ENCODE peak calls at places on chromosomes 1 and 21, in six cellular contexts. G is GM12878, T is transverse colon, W is A549, Q is suprapubic skin, P is sigmoid colon. X is an unnamed sample.

GRCh38 chr21:25638634-25639166 is 358 bp upstream of the JAM2 start:
- DNase-seq in T (no peak), Q (no peak), W (no peak), P (no peak), G (peak; percentile 17), X (no peak)

GRCh38 chr1:31371560-31371959 is 1.3 kb downstream of the FABP3 start:
- DNase-seq in Q (no peak), W (no peak), P (no peak), T (no peak), G (no peak), X (no peak)

GRCh38 chr1:231940721-231941120 is 314.1 kb downstream of the DISC1 start:
- DNase-seq in T (no peak), P (no peak), G (no peak), W (no peak), Q (no peak), X (no peak)

GRCh38 chr1:222048030-222048632 is 306.2 kb upstream of the DUSP10 start:
- DNase-seq in T (no peak), P (no peak), Q (no peak), G (peak; percentile 54), W (no peak), X (no peak)

GRCh38 chr1:155176544-155177071 is 3.0 kb downstream of the TRIM46 start:
- DNase-seq in G (no peak), P (peak; percentile 91), Q (peak; percentile 91), T (peak; percentile 93), W (peak; percentile 97), X (no peak)

GRCh38 chr1:202405928-202406327 is 57.4 kb downstream of the PPP1R12B start:
- DNase-seq in W (no peak), Q (no peak), P (no peak), G (no peak), T (no peak), X (no peak)

GRCh38 chr21:34941162-34941561 is 107.9 kb downstream of the RUNX1 start:
- DNase-seq in Q (no peak), G (no peak), T (no peak), W (no peak), P (no peak), X (no peak)

GRCh38 chr1:179955318-179955638 is 668 bp downstream of the CEP350 start:
- DNase-seq in P (no peak), W (peak; percentile 3), G (no peak), Q (no peak), T (no peak), X (no peak)

GRCh38 chr1:152761609-152762213 is 3.9 kb downstream of the KPRP start:
- DNase-seq in Q (no peak), P (no peak), G (no peak), T (no peak), W (no peak), X (no peak)

GRCh38 chr1:212167098-212167497 is 118.1 kb upstream of the PPP2R5A start:
- DNase-seq in T (no peak), P (peak; percentile 65), G (no peak), Q (no peak), W (no peak), X (no peak)

GRCh38 chr1:35475356-35475755 is 81.8 kb downstream of the KIAA0319L start:
- DNase-seq in W (no peak), G (no peak), Q (no peak), T (no peak), P (no peak), X (no peak)

GRCh38 chr1:35476099-35476674 is 81.0 kb downstream of the KIAA0319L start:
- DNase-seq in Q (no peak), G (no peak), T (no peak), W (no peak), P (no peak), X (no peak)

GRCh38 chr1:35466120-35466519 is 91.1 kb downstream of the KIAA0319L start:
- DNase-seq in W (no peak), G (no peak), Q (no peak), P (no peak), T (no peak), X (no peak)

DNA sequence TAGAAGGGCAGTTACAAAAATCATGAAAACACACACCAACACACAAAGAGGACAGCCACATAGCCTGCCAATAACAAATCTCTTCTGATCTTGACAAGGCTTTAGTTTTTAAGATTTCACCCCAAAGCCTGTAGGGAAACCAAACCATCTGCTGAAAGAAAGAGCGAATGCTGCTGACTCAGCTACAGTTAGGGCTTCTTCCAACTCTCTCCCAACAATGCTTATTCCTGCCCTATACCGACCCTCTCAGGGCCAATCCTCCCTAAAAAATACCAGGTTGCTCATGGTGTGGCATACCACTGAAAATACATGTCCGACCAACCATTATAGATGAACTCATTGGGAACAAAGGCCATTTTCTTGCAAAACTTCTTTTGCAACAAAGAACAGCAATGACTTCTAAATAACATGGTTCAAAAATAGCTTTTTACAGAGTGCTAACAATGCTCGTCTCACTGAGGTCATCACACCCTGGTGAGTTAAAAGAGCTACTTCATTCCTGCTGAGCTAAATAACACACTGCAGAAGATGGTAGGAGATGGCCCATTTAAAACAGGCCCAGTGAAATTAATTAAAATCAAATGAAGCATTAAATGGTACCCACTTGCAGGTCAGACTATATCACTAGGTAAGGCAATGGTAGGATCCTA is 86.1 kb downstream of the KIAA0319L start:
- DNase-seq in G (no peak), Q (no peak), W (no peak), T (no peak), P (no peak), X (no peak)
- TF ChIP-seq EP300 in G (no peak), Q (no peak), W (no peak), T (no peak), P (no peak), X (no peak)

DNA sequence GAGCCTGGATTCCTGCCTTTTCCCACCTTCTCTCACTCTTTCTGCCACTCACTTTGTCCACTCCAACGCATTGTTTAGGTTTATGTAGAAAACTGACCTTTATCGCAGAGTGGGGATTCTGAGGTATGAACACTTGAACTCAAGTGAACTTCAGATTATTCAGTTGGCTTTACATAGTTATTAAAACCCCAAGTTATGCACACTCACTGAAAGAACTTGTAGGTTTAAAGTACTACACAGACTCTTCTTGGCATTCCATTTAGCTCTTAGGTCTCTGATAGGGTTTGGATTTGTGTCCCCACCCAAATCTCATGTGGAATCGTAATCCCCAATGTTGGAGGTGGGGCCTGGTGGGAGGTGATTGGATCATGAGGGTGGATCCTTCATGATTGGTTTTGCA is 39.9 kb downstream of the RTCA start:
- DNase-seq in G (no peak), W (no peak), T (no peak), Q (no peak), P (no peak), X (no peak)
- H3K27ac ChIP-seq in G (no peak overlapping the region), W (no peak overlapping the region), T (no peak overlapping the region), Q (no peak overlapping the region), P (no peak overlapping the region), X (no peak overlapping the region)

DNA sequence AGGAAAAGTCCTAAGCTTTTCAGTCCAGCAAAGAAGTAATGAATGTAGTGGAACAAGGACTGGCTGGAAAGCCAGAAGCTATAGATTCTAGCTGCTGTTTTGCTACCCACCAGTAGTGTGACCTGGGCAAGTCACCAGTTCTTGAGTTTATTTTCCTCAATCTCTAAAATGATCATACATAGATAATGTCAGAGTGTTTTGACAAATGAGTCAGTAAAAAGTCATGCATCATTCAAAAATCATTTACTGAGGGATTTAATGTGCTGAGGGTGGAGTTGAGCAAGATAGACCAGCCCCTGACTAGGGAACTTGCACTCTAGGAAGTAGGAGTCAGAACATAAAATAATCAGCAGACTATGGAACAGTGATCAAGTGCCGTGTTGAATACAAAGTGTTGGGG is 245.9 kb upstream of the JUN start:
- DNase-seq in T (no peak), P (no peak), W (no peak), G (no peak), Q (no peak), X (no peak)
- TF ChIP-seq EP300 in T (no peak), P (no peak), W (no peak), G (no peak), Q (no peak), X (no peak)

GRCh38 chr1:170885551-170885950 is 49.8 kb upstream of the MROH9 start:
- DNase-seq in Q (no peak), G (no peak), T (no peak), W (no peak), P (no peak), X (no peak)
- H3K27ac ChIP-seq in Q (no peak overlapping the region), G (no peak overlapping the region), T (peak overlapping the region; percentile 67), W (no peak overlapping the region), P (no peak overlapping the region), X (no peak overlapping the region)

DNA sequence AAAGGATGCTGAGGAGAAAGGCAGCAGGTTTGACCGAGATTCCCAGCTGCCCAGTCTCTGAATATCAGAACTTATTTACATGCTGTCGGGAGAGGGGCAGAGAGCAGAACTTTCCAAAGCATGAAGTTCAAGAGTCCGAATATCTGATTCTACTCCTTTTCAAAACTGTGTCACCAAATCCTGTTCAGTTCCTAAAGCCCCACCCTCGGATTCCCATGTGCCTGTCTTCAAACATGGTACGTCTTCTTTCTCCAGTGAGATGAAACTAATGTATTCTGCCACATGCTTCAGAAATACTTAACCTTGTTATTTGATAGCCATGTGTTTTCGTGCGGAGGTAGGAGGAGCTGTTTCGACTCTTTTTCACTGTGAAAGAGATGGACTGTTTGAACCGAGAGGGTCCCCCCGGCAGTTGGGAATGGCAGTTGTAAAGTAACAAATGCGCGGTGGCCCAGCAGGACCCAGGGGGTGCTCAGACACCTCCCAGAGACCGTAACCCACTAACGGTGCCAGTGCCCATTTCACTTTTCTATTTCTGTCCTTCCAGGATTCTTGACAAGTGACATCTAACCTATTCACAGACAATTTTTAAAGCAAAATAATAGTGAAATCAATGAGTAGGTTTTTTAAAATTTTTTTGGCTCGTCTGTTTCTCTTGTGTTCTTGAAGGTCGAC is 67.1 kb downstream of the ZBTB18 start:
- DNase-seq in G (no peak), W (no peak), Q (no peak), P (no peak), T (no peak), X (no peak)
- TF ChIP-seq EP300 in G (no peak), W (no peak), Q (no peak), P (no peak), T (no peak), X (no peak)

X was measured in esophagus muscularis mucosa.